ENCODE peak calls at places on chromosome 22, in six cellular contexts. T, A, F, J, K and M are unnamed samples.

GRCh38 chr22:42720263-42721044 is at the start of gene A4GALT:
- DNase-seq in T (no peak), A (no peak), F (peak), J (no peak), K (peak), M (peak)

GRCh38 chr22:27986459-27986858 is 67.4 kb upstream of the PITPNB start:
- DNase-seq in T (no peak), A (no peak), F (no peak), J (no peak), K (no peak), M (no peak)

GRCh38 chr22:22612516-22612915 is 31.9 kb upstream of the GGTLC2 start:
- DNase-seq in T (no peak), A (no peak), F (no peak), J (no peak), K (no peak), M (no peak)

GRCh38 chr22:50192056-50192824 is 6.5 kb downstream of the TRABD start:
- DNase-seq in T (no peak), A (no peak), F (no peak), J (no peak), K (peak), M (no peak)

GRCh38 chr22:23583836-23584235 is 3.7 kb upstream of the IGLL1 start:
- DNase-seq in T (no peak), A (no peak), F (no peak), J (no peak), K (no peak), M (no peak)

GRCh38 chr22:29626497-29627195 is 23.2 kb downstream of the NF2 start:
- DNase-seq in T (no peak), A (no peak), F (peak), J (peak), K (peak), M (no peak)

GRCh38 chr22:38733329-38734202 is 22.2 kb downstream of the SUN2 start:
- DNase-seq in T (peak), A (peak), F (no peak), J (no peak), K (peak), M (peak)

GRCh38 chr22:36999463-36999862 is 19.8 kb downstream of the TST start:
- DNase-seq in T (no peak), A (no peak), F (no peak), J (peak), K (no peak), M (no peak)

GRCh38 chr22:45248832-45249561 is 8.3 kb upstream of the KIAA0930 start:
- DNase-seq in T (no peak), A (no peak), F (no peak), J (no peak), K (no peak), M (no peak)

GRCh38 chr22:44202261-44202789 is 21.6 kb downstream of the PARVG start:
- DNase-seq in T (no peak), A (no peak), F (peak), J (peak), K (peak), M (no peak)

GRCh38 chr22:40322061-40322460 is 24.2 kb upstream of the ADSL start:
- DNase-seq in T (no peak), A (no peak), F (no peak), J (no peak), K (no peak), M (no peak)

GRCh38 chr22:29055192-29055830 is 6.3 kb downstream of the C22orf31 start:
- DNase-seq in T (no peak), A (no peak), F (no peak), J (no peak), K (no peak), M (no peak)

GRCh38 chr22:39738746-39739145 is 154.8 kb downstream of the ENTHD1 start:
- DNase-seq in T (no peak), A (no peak), F (peak), J (no peak), K (peak), M (no peak)

GRCh38 chr22:25908212-25908611 is 166.2 kb downstream of the MYO18B start:
- DNase-seq in T (no peak), A (no peak), F (no peak), J (no peak), K (no peak), M (no peak)

GRCh38 chr22:33835196-33835788 is 85.0 kb downstream of the LARGE1 start:
- DNase-seq in T (no peak), A (no peak), F (no peak), J (no peak), K (no peak), M (no peak)

GRCh38 chr22:35518781-35519180 is 21.9 kb upstream of the RASD2 start:
- DNase-seq in T (no peak), A (no peak), F (no peak), J (no peak), K (no peak), M (no peak)

GRCh38 chr22:38792833-38793232 is 1.1 kb downstream of the DNAL4 start:
- DNase-seq in T (no peak), A (no peak), F (peak), J (peak), K (peak), M (no peak)

GRCh38 chr22:19680911-19681862 is 33.1 kb upstream of the SEPTIN5 start:
- DNase-seq in T (no peak), A (no peak), F (no peak), J (no peak), K (no peak), M (no peak)

GRCh38 chr22:33850724-33851123 is 69.6 kb downstream of the LARGE1 start:
- DNase-seq in T (no peak), A (no peak), F (no peak), J (no peak), K (no peak), M (no peak)

GRCh38 chr22:33051960-33052839 is 6.0 kb downstream of the SYN3 start:
- DNase-seq in T (no peak), A (peak), F (no peak), J (no peak), K (no peak), M (no peak)

GRCh38 chr22:21942407-21942895 is 10.2 kb downstream of the PPM1F start:
- DNase-seq in T (no peak), A (no peak), F (peak), J (peak), K (peak), M (peak)

GRCh38 chr22:18110194-18110943 is at the start of gene TUBA8:
- DNase-seq in T (peak), A (peak), F (peak), J (no peak), K (peak), M (peak)

GRCh38 chr22:28346308-28346707 is 333.3 kb downstream of the TTC28 start:
- DNase-seq in T (no peak), A (no peak), F (no peak), J (no peak), K (no peak), M (no peak)

GRCh38 chr22:18091916-18092526 is 14.2 kb downstream of the PEX26 start:
- DNase-seq in T (no peak), A (no peak), F (no peak), J (peak), K (peak), M (peak)

GRCh38 chr22:36528336-36528735 is 630 bp downstream of the EIF3D start:
- DNase-seq in T (no peak), A (no peak), F (peak), J (no peak), K (peak), M (peak)

GRCh38 chr22:19840059-19840458 is 14.6 kb downstream of the GNB1L start:
- DNase-seq in T (no peak), A (no peak), F (no peak), J (no peak), K (no peak), M (no peak)

GRCh38 chr22:20434773-20435172 is 2.9 kb downstream of the SCARF2 start:
- DNase-seq in T (no peak), A (no peak), F (no peak), J (no peak), K (no peak), M (no peak)

GRCh38 chr22:43811777-43812148 is 342 bp downstream of the EFCAB6 start:
- DNase-seq in T (no peak), A (no peak), F (peak), J (no peak), K (peak), M (peak)

GRCh38 chr22:20948450-20948849 is 18.6 kb upstream of the AIFM3 start:
- DNase-seq in T (no peak), A (no peak), F (no peak), J (no peak), K (no peak), M (no peak)

GRCh38 chr22:43723816-43724215 is 88.3 kb downstream of the EFCAB6 start:
- DNase-seq in T (no peak), A (no peak), F (no peak), J (peak), K (peak), M (no peak)

GRCh38 chr22:37427128-37427710 is at the start of gene ELFN2:
- DNase-seq in T (peak), A (no peak), F (peak), J (no peak), K (peak), M (peak)

GRCh38 chr22:25193548-25193947 is 6.1 kb upstream of the CRYBB3 start:
- DNase-seq in T (no peak), A (no peak), F (no peak), J (no peak), K (peak), M (peak)

GRCh38 chr22:47193606-47194316 is 431.3 kb downstream of the TBC1D22A start:
- DNase-seq in T (no peak), A (no peak), F (no peak), J (no peak), K (no peak), M (no peak)

GRCh38 chr22:23836281-23836680 is 2.5 kb downstream of the DERL3 start:
- DNase-seq in T (no peak), A (no peak), F (no peak), J (no peak), K (no peak), M (no peak)

GRCh38 chr22:38452373-38453064 is 2.5 kb downstream of the KCNJ4 start:
- DNase-seq in T (peak), A (no peak), F (peak), J (no peak), K (peak), M (no peak)

GRCh38 chr22:40743740-40744139 is 64.5 kb downstream of the MCHR1 start:
- DNase-seq in T (no peak), A (no peak), F (no peak), J (no peak), K (no peak), M (no peak)

GRCh38 chr22:22103078-22103593 is 120.5 kb upstream of the TOP3B start:
- DNase-seq in T (no peak), A (no peak), F (no peak), J (no peak), K (peak), M (peak)

GRCh38 chr22:37218771-37219411 is 6.6 kb upstream of the SSTR3 start:
- DNase-seq in T (no peak), A (no peak), F (no peak), J (no peak), K (no peak), M (no peak)

GRCh38 chr22:38569181-38569971 is 607 bp downstream of the DMC1 start:
- DNase-seq in T (no peak), A (peak), F (no peak), J (no peak), K (peak), M (no peak)